ENCODE peak calls at places on chromosome 2, in seven cellular contexts. R is thoracic aorta, E is GM12878, U is cardiac muscle cell, D is neural progenitor cell, M is BE2C, L is upper lobe of right lung. B is an unnamed sample. For H3K9me3, the result is how much of the 10 kb centered on the place peaks cover.

GRCh38 chr2:12177052-12177994 is 430.9 kb downstream of the LPIN1 start:
- DNase-seq in R (peak), E (peak), U (no peak), D (no peak), M (peak), L (no peak), B (no peak)

GRCh38 chr2:159096896-159097295 is 128.5 kb downstream of the TANC1 start:
- DNase-seq in R (no peak), E (no peak), U (no peak), D (no peak), M (no peak), L (no peak), B (no peak)

GRCh38 chr2:50401772-50402653 is 629.9 kb downstream of the NRXN1 start:
- DNase-seq in R (no peak), E (no peak), U (peak), D (peak), M (peak), L (no peak), B (no peak)

GRCh38 chr2:86301711-86302202 is 35.7 kb downstream of the REEP1 start:
- DNase-seq in R (no peak), E (no peak), U (no peak), D (peak), M (no peak), L (peak), B (no peak)

GRCh38 chr2:5387421-5387820 is 304.8 kb upstream of the SOX11 start:
- DNase-seq in R (no peak), E (no peak), U (no peak), D (no peak), M (no peak), L (no peak), B (no peak)

GRCh38 chr2:197307236-197307932 is 3.2 kb downstream of the ANKRD44 start:
- DNase-seq in R (no peak), E (no peak), U (no peak), D (no peak), M (peak), L (no peak), B (no peak)

GRCh38 chr2:151063271-151063670 is 198.4 kb downstream of the RBM43 start:
- DNase-seq in R (no peak), E (no peak), U (no peak), D (no peak), M (peak), L (no peak), B (no peak)

GRCh38 chr2:229713371-229714079 is 830 bp downstream of the DNER start:
- DNase-seq in R (no peak), E (no peak), U (peak), D (peak), M (peak), L (no peak), B (no peak)

GRCh38 chr2:70188460-70188859 is 2.4 kb downstream of the C2orf42 start:
- DNase-seq in R (no peak), E (no peak), U (no peak), D (no peak), M (no peak), L (no peak), B (no peak)

GRCh38 chr2:48170281-48170680 is 264.0 kb upstream of the FBXO11 start:
- DNase-seq in R (no peak), E (no peak), U (no peak), D (no peak), M (no peak), L (no peak), B (no peak)

GRCh38 chr2:217795067-217795466 is 207.7 kb downstream of the TNS1 start:
- DNase-seq in R (no peak), E (no peak), U (no peak), D (no peak), M (no peak), L (no peak), B (no peak)

GRCh38 chr2:225112362-225113111 is 70.3 kb upstream of the DOCK10 start:
- DNase-seq in R (no peak), E (peak), U (no peak), D (no peak), M (no peak), L (no peak), B (no peak)

GRCh38 chr2:204353823-204354222 is 191.5 kb upstream of the PARD3B start:
- DNase-seq in R (no peak), E (no peak), U (peak), D (no peak), M (no peak), L (no peak), B (no peak)

GRCh38 chr2:148675708-148676107 is 31.2 kb downstream of the EPC2 start:
- DNase-seq in R (no peak), E (no peak), U (no peak), D (no peak), M (no peak), L (no peak), B (no peak)
- H3K9me3 ChIP-seq in R (under half), E (under half), U (under half), D (under half), M (under half), L (under half), B (under half)

DNA sequence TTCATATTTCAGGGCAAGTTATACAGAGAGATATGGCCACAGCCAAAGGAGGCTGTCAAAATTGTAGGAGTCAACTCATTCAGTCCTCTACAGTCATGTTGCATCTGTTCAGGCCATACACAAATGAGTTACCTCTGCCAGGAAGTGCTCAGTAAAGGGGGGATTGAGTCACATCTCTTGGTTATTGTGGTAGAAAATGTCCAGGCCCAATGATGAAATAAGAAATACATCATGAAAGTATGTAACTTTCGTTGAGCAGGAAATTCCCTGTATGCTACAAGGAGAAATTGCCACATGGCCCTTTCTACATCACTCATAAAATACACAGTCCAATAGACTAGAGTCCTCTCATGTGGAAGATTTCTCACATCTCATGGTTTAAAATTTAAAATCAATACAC is 103.9 kb upstream of the COL3A1 start:
- DNase-seq in R (no peak), E (no peak), U (no peak), D (no peak), M (no peak), L (no peak), B (no peak)
- H3K9me3 ChIP-seq in R (under half), E (under half), U (under half), D (under half), M (under half), L (under half), B (under half)

GRCh38 chr2:80407377-80407776 is 102.8 kb upstream of the LRRTM1 start:
- DNase-seq in R (no peak), E (no peak), U (no peak), D (no peak), M (no peak), L (no peak), B (no peak)
- H3K9me3 ChIP-seq in R (under half), E (under half), U (under half), D (under half), M (under half), L (under half), B (under half)

DNA sequence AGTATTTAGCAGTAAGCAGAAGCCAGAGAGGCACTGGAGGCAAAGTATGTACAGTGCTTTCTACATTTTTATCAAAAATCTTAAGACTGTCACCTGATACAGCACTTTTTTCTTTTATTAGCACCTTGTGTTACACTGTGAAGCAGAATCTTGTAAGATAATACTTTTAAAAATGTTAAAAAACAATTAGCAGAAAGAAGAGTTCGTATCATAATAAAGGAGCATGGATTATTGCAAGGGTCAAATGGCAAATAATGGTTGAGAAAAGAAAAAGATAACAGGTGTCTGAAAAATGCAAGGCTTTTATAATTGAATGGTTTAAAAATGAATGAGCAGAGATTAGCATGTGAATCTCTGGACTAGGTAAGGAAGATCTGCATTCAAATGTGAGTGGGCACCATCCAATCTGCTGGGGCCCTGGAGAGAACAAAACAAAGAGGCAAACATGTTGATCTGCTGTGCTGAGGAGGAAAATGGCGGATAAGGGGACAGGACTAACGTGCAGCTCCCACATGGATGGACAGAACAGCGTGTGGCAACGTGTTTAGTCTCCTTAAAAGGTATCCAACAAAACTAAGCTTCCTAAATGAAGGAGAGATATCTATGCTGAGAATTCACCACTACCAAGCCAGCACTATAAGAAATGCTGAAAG is 9.5 kb downstream of the CEBPZOS start:
- DNase-seq in R (no peak), E (no peak), U (no peak), D (peak), M (no peak), L (no peak), B (no peak)
- H3K9me3 ChIP-seq in R (under half), E (under half), U (under half), D (under half), M (under half), L (under half), B (under half)

B was measured in T-helper 17 cell.